ENCODE peak calls at places on chromosome 4, in eight cellular contexts. C is GM23248, T is PC-3, Y is hepatocyte, L is endothelial cell of umbilical vein, M is MM.1S, N is A673, H is neural progenitor cell. G is an unnamed sample.

GRCh38 chr4:168509786-168510185 is 12.9 kb downstream of the PALLD start:
- DNase-seq in C (peak), H (no peak), M (no peak), N (peak), Y (no peak), T (no peak), L (no peak), G (peak)

GRCh38 chr4:8858188-8858924 is 13.3 kb downstream of the HMX1 start:
- DNase-seq in N (peak), C (no peak), T (no peak), L (no peak), M (no peak), Y (no peak), H (peak), G (no peak)

GRCh38 chr4:142347241-142347640 is 498.9 kb downstream of the INPP4B start:
- DNase-seq in M (no peak), N (no peak), L (no peak), Y (peak), H (no peak), C (peak), T (peak), G (peak)

GRCh38 chr4:110508827-110509446 is 33.0 kb downstream of the ENPEP start:
- DNase-seq in C (peak), H (peak), L (peak), N (peak), Y (peak), M (peak), T (peak), G (peak)

GRCh38 chr4:142044271-142044670 is 407.9 kb downstream of the IL15 start:
- DNase-seq in H (no peak), T (peak), M (no peak), N (no peak), Y (no peak), C (peak), L (no peak), G (peak)

GRCh38 chr4:85486425-85487101 is 11.6 kb downstream of the ARHGAP24 start:
- DNase-seq in T (no peak), Y (peak), C (peak), N (no peak), L (no peak), M (no peak), H (no peak), G (peak)

GRCh38 chr4:7928711-7929505 is 10.8 kb downstream of the AFAP1 start:
- DNase-seq in C (peak), T (no peak), L (no peak), H (peak), N (no peak), M (no peak), Y (no peak), G (peak)

GRCh38 chr4:123163501-123163900 is 233.1 kb upstream of the SPRY1 start:
- DNase-seq in C (peak), L (no peak), T (no peak), M (no peak), H (no peak), Y (no peak), N (no peak), G (no peak)

GRCh38 chr4:94548571-94548970 is 96.8 kb downstream of the PDLIM5 start:
- DNase-seq in M (no peak), T (peak), L (peak), H (peak), N (peak), C (peak), Y (peak), G (peak)

GRCh38 chr4:158873795-158874359 is 105.1 kb downstream of the FNIP2 start:
- DNase-seq in T (peak), N (no peak), L (peak), H (no peak), Y (peak), C (peak), M (no peak), G (peak)

GRCh38 chr4:112311516-112311915 is 14.3 kb downstream of the ALPK1 start:
- DNase-seq in L (no peak), N (no peak), M (no peak), H (no peak), Y (no peak), C (no peak), T (no peak), G (no peak)

GRCh38 chr4:38905657-38906398 is 38.2 kb downstream of the FAM114A1 start:
- DNase-seq in L (no peak), C (no peak), M (no peak), T (no peak), N (no peak), Y (no peak), H (no peak), G (no peak)

GRCh38 chr4:181821039-181822004 is 421.9 kb upstream of the TENM3 start:
- DNase-seq in Y (no peak), L (no peak), T (no peak), H (peak), M (peak), C (peak), N (no peak), G (peak)

GRCh38 chr4:113539408-113539807 is 222.1 kb downstream of the CAMK2D start:
- DNase-seq in Y (no peak), N (no peak), T (peak), C (peak), L (no peak), M (no peak), H (no peak), G (peak)

GRCh38 chr4:6875431-6875831 is 34.2 kb upstream of the TBC1D14 start:
- DNase-seq in T (no peak), N (no peak), L (no peak), M (no peak), Y (no peak), H (no peak), C (no peak), G (no peak)

GRCh38 chr4:41590591-41590990 is 52.6 kb downstream of the LIMCH1 start:
- DNase-seq in N (peak), M (no peak), C (no peak), Y (no peak), H (no peak), T (peak), L (peak), G (no peak)

GRCh38 chr4:158170691-158171455 is 2.0 kb downstream of the GASK1B start:
- DNase-seq in L (peak), N (no peak), M (no peak), C (peak), Y (peak), T (peak), H (no peak), G (peak)

GRCh38 chr4:163493643-163494359 is 689 bp upstream of the TMA16 start:
- DNase-seq in Y (no peak), T (no peak), M (peak), N (no peak), H (no peak), L (peak), C (peak), G (no peak)

GRCh38 chr4:66266035-66266434 is 595.7 kb upstream of the EPHA5 start:
- DNase-seq in Y (no peak), L (no peak), T (no peak), H (peak), N (no peak), C (no peak), M (no peak), G (no peak)

GRCh38 chr4:149223659-149224058 is 592.0 kb downstream of the IQCM start:
- DNase-seq in C (peak), L (no peak), N (no peak), M (no peak), T (peak), H (no peak), Y (no peak), G (no peak)
- TF ChIP-seq EZH2 in C (no peak), L (no peak), N (no peak), M (no peak), T (no peak), H (no peak), Y (no peak), G (no peak)

GRCh38 chr4:154623995-154624394 is 11.5 kb upstream of the FGG start:
- DNase-seq in N (no peak), L (no peak), Y (no peak), T (no peak), C (no peak), H (no peak), M (no peak), G (no peak)

GRCh38 chr4:154622598-154622997 is 10.1 kb upstream of the FGG start:
- DNase-seq in N (peak), T (peak), Y (peak), L (peak), C (peak), M (peak), H (peak), G (peak)

GRCh38 chr4:154630307-154630706 is 17.9 kb upstream of the FGG start:
- DNase-seq in Y (no peak), L (no peak), M (peak), T (no peak), C (no peak), N (no peak), H (no peak), G (no peak)

DNA sequence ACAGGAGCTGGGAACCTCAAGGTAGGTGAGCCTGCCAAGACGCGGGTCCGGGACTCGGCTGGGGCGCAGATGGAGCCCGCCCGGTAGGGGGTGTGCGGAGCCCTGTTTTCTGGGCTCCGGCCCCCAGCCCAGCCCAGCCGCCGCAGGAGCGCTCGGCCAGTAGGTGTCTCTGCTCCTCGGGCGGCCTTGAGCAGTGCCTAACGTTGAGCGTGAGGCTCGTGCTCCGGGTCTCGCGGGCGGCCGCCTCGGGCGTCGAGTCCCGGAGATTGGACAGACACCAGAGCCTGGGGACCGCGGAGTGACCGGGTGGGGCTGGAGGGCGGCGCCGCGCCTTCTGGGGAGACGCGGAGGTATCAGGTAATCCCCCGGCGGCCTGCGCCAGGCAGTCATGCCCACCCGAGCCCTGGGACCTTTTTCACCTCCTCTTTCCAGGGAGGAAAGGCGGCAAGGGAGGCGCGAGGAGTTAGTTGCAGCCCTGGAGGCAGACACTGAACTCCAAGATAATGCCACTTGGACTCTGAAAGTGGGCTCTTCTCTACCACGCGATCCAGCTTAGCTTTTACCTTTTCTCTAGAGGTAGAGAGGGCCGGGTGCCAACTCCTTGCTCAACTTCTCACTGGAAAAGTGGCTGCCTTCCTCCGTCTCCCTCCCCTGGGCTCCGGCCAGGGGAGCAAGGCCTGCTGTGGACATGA is 14.5 kb upstream of the FGG start:
- DNase-seq in T (peak), C (peak), L (peak), M (peak), N (peak), H (peak), Y (peak), G (peak)
- TF ChIP-seq EZH2 in T (no peak), C (no peak), L (no peak), M (no peak), N (no peak), H (peak), Y (no peak), G (no peak)

GRCh38 chr4:74037076-74037475 is 1.4 kb downstream of the CXCL3 start:
- DNase-seq in T (peak), N (no peak), H (peak), C (no peak), Y (no peak), M (no peak), L (no peak), G (no peak)

GRCh38 chr4:74041418-74041817 is 2.9 kb upstream of the CXCL3 start:
- DNase-seq in M (no peak), C (no peak), Y (no peak), H (no peak), L (no peak), T (no peak), N (no peak), G (no peak)

GRCh38 chr4:74039065-74039763 is 725 bp upstream of the CXCL3 start:
- DNase-seq in Y (no peak), M (no peak), H (no peak), C (peak), N (peak), T (peak), L (peak), G (peak)

GRCh38 chr4:74042681-74043080 is 4.2 kb upstream of the CXCL3 start:
- DNase-seq in H (no peak), T (peak), Y (peak), N (no peak), M (peak), C (no peak), L (no peak), G (no peak)

DNA sequence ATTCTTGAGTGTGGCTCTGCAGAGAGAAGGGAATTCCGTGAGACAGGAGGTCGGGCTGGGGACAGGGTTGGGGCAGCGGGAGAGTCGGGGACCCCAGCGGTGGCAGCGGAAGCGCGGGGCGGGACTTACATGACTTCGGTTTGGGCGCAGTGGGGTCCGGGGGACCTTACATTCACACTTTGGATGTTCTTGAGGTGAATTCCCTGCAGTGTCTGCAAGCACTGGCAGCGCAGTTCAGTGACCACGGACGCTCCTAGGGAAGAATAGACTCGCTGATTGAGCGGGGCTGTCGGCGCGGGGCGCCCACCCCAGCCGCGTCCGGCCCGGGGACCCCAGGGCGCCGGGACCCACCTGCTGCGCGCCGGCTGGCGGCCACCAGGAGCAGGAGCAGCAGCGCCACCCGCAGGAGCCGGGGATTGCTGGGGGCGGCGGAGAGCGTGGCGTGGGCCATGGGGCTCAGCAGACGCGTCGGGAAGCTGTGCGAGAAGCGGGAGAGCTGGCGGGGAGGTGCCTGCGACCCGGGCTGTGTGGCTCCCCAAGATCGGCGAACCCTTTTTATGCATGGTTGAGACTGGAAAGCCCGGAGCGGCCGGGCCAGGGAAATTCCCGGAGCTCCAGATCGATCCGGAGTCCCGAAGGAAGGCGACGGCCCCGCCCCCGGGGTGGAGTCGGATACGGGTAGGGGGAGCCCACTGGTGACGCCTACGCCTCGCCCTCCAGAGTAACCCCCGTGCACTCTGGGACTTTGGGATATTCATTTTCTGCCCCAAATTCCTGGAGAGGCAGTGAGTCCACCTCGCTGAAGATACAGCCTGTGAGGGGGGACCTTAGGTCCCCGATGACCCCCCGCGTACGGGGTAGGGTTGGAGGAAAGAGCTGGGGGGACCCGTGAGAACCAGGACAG is at the start of gene CXCL3:
- DNase-seq in L (peak), H (peak), N (peak), M (no peak), T (peak), C (peak), Y (peak), G (peak)
- TF ChIP-seq EZH2 in L (no peak), H (no peak), N (no peak), M (no peak), T (no peak), C (no peak), Y (no peak), G (no peak)

DNA sequence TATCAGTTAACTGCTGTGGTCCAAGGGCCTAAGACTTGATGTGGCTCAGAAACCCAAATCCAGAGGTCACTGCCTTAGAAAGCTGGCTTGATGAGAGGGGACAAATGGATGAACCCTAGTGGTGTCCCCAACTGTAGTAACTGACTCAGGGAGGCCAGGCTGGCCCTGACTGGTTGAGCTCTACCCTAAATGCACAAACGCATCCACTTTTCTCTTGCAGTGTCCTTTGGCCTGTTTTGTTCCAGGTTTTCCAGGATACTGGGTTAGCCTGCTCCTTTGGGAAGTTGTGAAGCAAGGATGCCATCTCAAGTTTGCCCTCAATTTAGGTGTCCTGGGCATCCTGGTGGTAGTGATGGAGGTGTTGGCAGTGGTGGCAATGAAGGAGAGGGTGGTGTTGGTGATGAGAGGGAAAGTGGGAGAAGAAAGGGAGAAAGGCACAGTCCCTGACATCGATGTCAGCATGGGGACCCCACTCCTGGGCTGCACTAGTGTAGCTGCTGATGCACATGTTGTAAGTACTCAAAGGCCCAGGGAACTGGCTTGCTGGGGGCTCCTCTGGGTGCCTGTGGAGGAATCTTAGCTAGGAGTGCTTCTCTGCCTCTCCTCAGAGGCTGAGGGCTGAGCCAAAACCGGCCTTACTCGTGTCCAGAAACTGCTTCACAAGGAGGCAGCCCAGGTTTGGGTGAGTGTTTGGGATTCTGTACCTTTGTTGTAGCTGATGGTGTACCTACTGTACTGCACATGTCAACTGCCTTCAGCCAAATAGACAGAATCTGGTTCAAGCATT is 2.9 kb upstream of the HAND2 start:
- DNase-seq in C (no peak), T (no peak), H (no peak), M (no peak), N (no peak), Y (no peak), L (no peak), G (no peak)
- TF ChIP-seq EZH2 in C (no peak), T (no peak), H (no peak), M (no peak), N (no peak), Y (no peak), L (no peak), G (no peak)

GRCh38 chr4:139557506-139558110 is 1.6 kb upstream of the SETD7 start:
- DNase-seq in M (no peak), C (no peak), T (no peak), Y (no peak), H (peak), N (no peak), L (peak), G (no peak)

GRCh38 chr4:139558235-139559094 is 2.4 kb upstream of the SETD7 start:
- DNase-seq in N (no peak), H (no peak), Y (no peak), L (no peak), M (no peak), C (no peak), T (no peak), G (no peak)

GRCh38 chr4:139556071-139556734 is at the start of gene SETD7:
- DNase-seq in H (peak), L (peak), N (peak), C (peak), T (peak), M (peak), Y (peak), G (peak)

GRCh38 chr4:139555705-139556070 is 331 bp downstream of the SETD7 start:
- DNase-seq in T (no peak), H (no peak), N (no peak), C (peak), Y (peak), L (no peak), M (no peak), G (peak)

GRCh38 chr4:139556735-139557505 is 901 bp upstream of the SETD7 start:
- DNase-seq in Y (peak), T (peak), N (peak), H (peak), L (peak), M (peak), C (peak), G (peak)
- TF ChIP-seq EZH2 in Y (peak), T (no peak), N (no peak), H (peak), L (no peak), M (no peak), C (no peak), G (no peak)

DNA sequence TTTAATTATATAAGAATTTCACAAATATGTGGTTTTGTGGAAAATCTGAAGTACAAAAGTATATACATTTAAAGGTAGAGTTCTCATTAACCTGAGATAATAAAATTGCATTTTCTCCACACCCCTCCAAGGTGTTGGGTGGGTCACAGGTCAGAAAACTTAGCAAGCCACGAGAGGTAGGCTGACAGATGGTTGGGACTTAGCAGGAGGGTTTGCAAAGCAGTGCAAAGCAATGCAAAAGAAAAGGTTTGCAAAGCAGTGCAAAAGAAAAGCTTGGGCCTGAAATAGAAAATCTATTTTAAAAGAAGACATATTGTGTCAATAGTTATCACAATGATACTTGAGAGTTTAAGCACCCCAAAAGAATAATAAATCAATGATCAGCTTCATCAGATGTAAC is 319.7 kb downstream of the KCNIP4 start:
- DNase-seq in C (no peak), N (no peak), T (no peak), L (no peak), H (no peak), Y (no peak), M (no peak), G (no peak)
- TF ChIP-seq EZH2 in C (no peak), N (no peak), T (no peak), L (no peak), H (no peak), Y (no peak), M (no peak), G (no peak)

DNA sequence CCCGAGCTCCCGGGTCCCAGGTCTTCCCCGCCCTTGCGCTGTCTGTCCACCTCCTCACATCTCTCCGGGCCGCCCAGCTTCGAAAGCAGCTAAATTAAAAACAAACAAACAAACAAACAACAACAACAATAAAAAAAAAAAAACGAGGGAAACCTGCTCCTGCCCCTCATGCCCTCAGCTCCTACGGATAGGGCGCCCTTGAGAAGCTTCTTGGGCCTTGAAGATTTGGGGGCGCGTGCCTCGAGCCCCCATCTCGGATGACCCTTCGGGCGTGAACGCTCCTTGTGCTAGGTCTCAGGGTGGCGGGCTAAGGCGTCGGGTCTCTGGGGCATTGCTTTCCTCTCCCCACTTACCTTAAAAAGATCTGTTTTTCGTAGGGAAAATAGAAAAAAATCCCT is 696 bp downstream of the NDNF start:
- DNase-seq in T (no peak), M (no peak), L (no peak), C (no peak), Y (no peak), H (peak), N (no peak), G (no peak)
- TF ChIP-seq EZH2 in T (no peak), M (no peak), L (peak), C (no peak), Y (no peak), H (no peak), N (no peak), G (no peak)